ENCODE peak calls at places on chromosomes 7 and 10, in five cellular contexts. M is HFF-Myc, W is heart right ventricle, A is mesendoderm, J is HAP-1. K is an unnamed sample.

GRCh38 chr10:62560207-62560819 is 186.1 kb downstream of the ZNF365 start:
- DNase-seq in W (no peak), J (no peak), M (no peak), A (peak; percentile 57), K (no peak)

GRCh38 chr7:85685901-85686300 is 499.0 kb upstream of the SEMA3D start:
- DNase-seq in M (peak; percentile 39), W (no peak), J (no peak), A (peak; percentile 77), K (no peak)

GRCh38 chr10:132390455-132391371 is 6.3 kb upstream of the PWWP2B start:
- DNase-seq in W (no peak), J (no peak), M (no peak), A (no peak), K (no peak)

GRCh38 chr7:157124655-157125054 is 14.1 kb upstream of the UBE3C start:
- DNase-seq in M (no peak), W (no peak), J (no peak), A (no peak), K (no peak)

GRCh38 chr7:93923291-93923690 is 1.8 kb downstream of the GNG11 start:
- DNase-seq in J (no peak), M (no peak), A (no peak), W (no peak), K (no peak)

GRCh38 chr7:45898241-45898640 is 10.0 kb downstream of the IGFBP1 start:
- DNase-seq in A (no peak), W (no peak), J (no peak), M (no peak), K (no peak)

GRCh38 chr10:60742512-60742911 is 35.8 kb upstream of the CDK1 start:
- DNase-seq in A (peak; percentile 74), M (no peak), J (no peak), W (no peak), K (no peak)

GRCh38 chr7:126700807-126701604 is 551.7 kb downstream of the GRM8 start:
- DNase-seq in M (peak; percentile 90), W (no peak), J (no peak), A (peak; percentile 93), K (peak; percentile 50)

GRCh38 chr7:80357530-80357929 is 154.3 kb downstream of the GNAT3 start:
- DNase-seq in J (no peak), M (no peak), W (no peak), A (no peak), K (no peak)

GRCh38 chr7:46369933-46370654 is 449.0 kb upstream of the IGFBP3 start:
- DNase-seq in J (no peak), A (no peak), W (no peak), M (peak; percentile 87), K (no peak)

GRCh38 chr10:22246680-22247391 is 29.0 kb upstream of the EBLN1 start:
- DNase-seq in A (no peak), J (no peak), W (no peak), M (no peak), K (no peak)

GRCh38 chr7:27952393-27953290 is 212.7 kb downstream of the TAX1BP1 start:
- DNase-seq in A (no peak), W (no peak), M (peak; percentile 84), J (no peak), K (peak; percentile 42)

GRCh38 chr10:88874271-88874670 is 5.8 kb upstream of the STAMBPL1 start:
- DNase-seq in M (no peak), W (no peak), A (no peak), J (no peak), K (no peak)

GRCh38 chr7:6271091-6271658 is 1.2 kb downstream of the CYTH3 start:
- DNase-seq in A (no peak), W (peak; percentile 56), J (peak; percentile 43), M (no peak), K (peak; percentile 38)

GRCh38 chr7:126723966-126724544 is 528.7 kb downstream of the GRM8 start:
- DNase-seq in W (no peak), M (no peak), A (no peak), J (no peak), K (no peak)

GRCh38 chr10:23053036-23053435 is 42.3 kb upstream of the MSRB2 start:
- DNase-seq in W (no peak), J (peak; percentile 50), M (no peak), A (peak; percentile 94), K (no peak)

GRCh38 chr7:8277394-8277982 is 15.5 kb upstream of the ICA1 start:
- DNase-seq in M (no peak), W (no peak), J (peak; percentile 12), A (peak; percentile 78), K (peak; percentile 26)

GRCh38 chr7:46557295-46557711 is 636.2 kb upstream of the IGFBP3 start:
- DNase-seq in J (no peak), A (no peak), W (no peak), M (no peak), K (no peak)

GRCh38 chr10:86300931-86301330 is 65.7 kb downstream of the GRID1 start:
- DNase-seq in A (no peak), W (no peak), J (no peak), M (no peak), K (no peak)

GRCh38 chr7:45292481-45292880 is 134.9 kb downstream of the RAMP3 start:
- DNase-seq in W (peak; percentile 12), A (no peak), J (no peak), M (no peak), K (no peak)

GRCh38 chr10:15455456-15455855 is 84.4 kb upstream of the FAM171A1 start:
- DNase-seq in A (peak; percentile 23), W (no peak), J (no peak), M (no peak), K (no peak)

GRCh38 chr7:113086431-113086888 is at the start of gene GPR85:
- DNase-seq in J (peak; percentile 65), W (peak; percentile 64), A (peak; percentile 86), M (no peak), K (no peak)

GRCh38 chr7:67045496-67045995 is 48.9 kb downstream of the TYW1 start:
- DNase-seq in M (no peak), J (no peak), A (no peak), W (no peak), K (no peak)

GRCh38 chr7:1094870-1095269 is 7.0 kb downstream of the GPER1 start:
- DNase-seq in W (no peak), M (no peak), A (no peak), J (no peak), K (no peak)

GRCh38 chr7:154997840-154998370 is 5.0 kb downstream of the PAXIP1 start:
- DNase-seq in M (no peak), W (no peak), J (no peak), A (no peak), K (no peak)

GRCh38 chr7:47945261-47946015 is 2.8 kb downstream of the PKD1L1 start:
- DNase-seq in M (no peak), A (peak; percentile 56), J (peak; percentile 88), W (peak; percentile 78), K (peak; percentile 47)

GRCh38 chr7:118642396-118642795 is 417.9 kb downstream of the ANKRD7 start:
- DNase-seq in J (no peak), M (no peak), W (no peak), A (no peak), K (no peak)

GRCh38 chr7:26910221-26910620 is 45.8 kb upstream of the SKAP2 start:
- DNase-seq in W (no peak), A (peak; percentile 82), J (no peak), M (peak; percentile 3), K (no peak)

GRCh38 chr7:2405201-2405600 is 1.8 kb downstream of the CHST12 start:
- DNase-seq in J (no peak), A (no peak), W (no peak), M (no peak), K (no peak)
- H3K4me3 ChIP-seq in J (no peak overlapping the region), A (no peak overlapping the region), W (peak overlapping the region; percentile 98), M (no peak overlapping the region), K (peak overlapping the region; percentile 87)

GRCh38 chr7:55588379-55588699 is 16.0 kb upstream of the VOPP1 start:
- DNase-seq in W (no peak), J (no peak), A (no peak), M (no peak), K (no peak)
- H3K4me3 ChIP-seq in W (no peak overlapping the region), J (no peak overlapping the region), A (no peak overlapping the region), M (no peak overlapping the region), K (no peak overlapping the region)

GRCh38 chr10:6591668-6592067 is 11.6 kb upstream of the PRKCQ start:
- DNase-seq in J (no peak), W (no peak), M (no peak), A (no peak), K (no peak)
- H3K4me3 ChIP-seq in J (no peak overlapping the region), W (no peak overlapping the region), M (no peak overlapping the region), A (no peak overlapping the region), K (peak overlapping the region; percentile 73)

GRCh38 chr7:76281006-76281705 is 21.3 kb upstream of the HSPB1 start:
- DNase-seq in A (no peak), M (no peak), W (no peak), J (peak; percentile 22), K (no peak)
- H3K4me3 ChIP-seq in A (no peak overlapping the region), M (no peak overlapping the region), W (peak overlapping the region; percentile 39), J (peak overlapping the region; percentile 18), K (no peak overlapping the region)

DNA sequence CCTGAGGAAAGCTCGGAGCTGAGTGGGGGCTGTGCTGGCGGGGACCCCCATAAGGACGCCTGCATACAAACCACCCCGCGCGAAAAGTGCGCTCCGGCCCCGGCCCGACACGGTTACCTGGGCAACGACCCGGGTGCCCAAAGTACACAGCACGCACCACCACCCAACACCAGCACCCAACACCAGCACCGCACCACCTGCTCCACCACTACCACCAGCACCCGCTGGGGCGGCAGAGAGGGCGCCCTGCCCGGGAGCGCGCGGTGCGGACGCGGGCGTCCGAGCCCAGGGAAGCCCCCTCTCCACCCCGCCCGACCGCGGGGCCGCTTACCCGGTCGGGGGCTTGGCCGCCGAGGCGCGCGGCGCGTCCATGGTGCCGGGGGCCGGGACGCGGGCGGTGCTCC is 345 bp downstream of the COBL start:
- DNase-seq in M (no peak), W (peak; percentile 30), A (peak; percentile 33), J (peak; percentile 72), K (no peak)
- H3K4me3 ChIP-seq in M (no peak overlapping the region), W (peak overlapping the region; percentile 64), A (peak overlapping the region; percentile 45), J (peak overlapping the region; percentile 69), K (no peak overlapping the region)

K was measured in CD4-positive, CD25-positive, alpha-beta regulatory T cell.